ENCODE peak calls at places on chromosomes 7 and 10, in ten cellular contexts. F, Y, X, H, G, A, E, U, C and V are unnamed samples.

GRCh38 chr7:127556404-127556803 is 29.0 kb downstream of the GCC1 start:
- DNase-seq in H (no peak), A (no peak), F (no peak), E (no peak), X (no peak), U (no peak), Y (no peak), C (no peak), G (no peak), V (no peak)

GRCh38 chr7:7292085-7292484 is 109.7 kb downstream of the C1GALT1 start:
- DNase-seq in C (no peak), H (no peak), Y (no peak), F (no peak), U (no peak), A (no peak), X (no peak), G (no peak), E (no peak), V (no peak)

GRCh38 chr7:106781828-106782544 is 83.1 kb upstream of the PIK3CG start:
- DNase-seq in A (no peak), U (no peak), C (no peak), F (no peak), X (no peak), G (no peak), Y (no peak), E (no peak), H (no peak), V (no peak)

GRCh38 chr7:2953588-2954407 is 89.9 kb downstream of the CARD11 start:
- DNase-seq in Y (no peak), G (peak; percentile 4), H (no peak), A (no peak), F (no peak), U (no peak), C (no peak), X (no peak), E (no peak), V (no peak)

GRCh38 chr7:22858640-22859561 is 36.3 kb upstream of the TOMM7 start:
- DNase-seq in C (peak; percentile 61), G (no peak), F (no peak), A (peak; percentile 98), X (no peak), H (peak; percentile 92), Y (peak; percentile 85), U (no peak), E (peak; percentile 99), V (peak; percentile 95)

GRCh38 chr7:40720401-40720800 is 585.6 kb downstream of the SUGCT start:
- DNase-seq in E (peak; percentile 53), F (no peak), H (no peak), A (peak; percentile 68), X (no peak), U (no peak), G (no peak), C (no peak), Y (peak; percentile 34), V (no peak)

GRCh38 chr10:23171232-23171876 is 20.8 kb upstream of the PTF1A start:
- DNase-seq in A (peak; percentile 39), F (peak; percentile 87), H (peak; percentile 47), E (peak; percentile 38), C (no peak), G (no peak), Y (peak; percentile 35), U (no peak), X (no peak), V (no peak)

GRCh38 chr10:130138479-130138866 is 2.3 kb downstream of the GLRX3 start:
- DNase-seq in X (no peak), F (no peak), A (peak; percentile 96), G (no peak), Y (peak; percentile 84), H (peak; percentile 19), E (peak; percentile 25), C (peak; percentile 62), U (no peak), V (no peak)

DNA sequence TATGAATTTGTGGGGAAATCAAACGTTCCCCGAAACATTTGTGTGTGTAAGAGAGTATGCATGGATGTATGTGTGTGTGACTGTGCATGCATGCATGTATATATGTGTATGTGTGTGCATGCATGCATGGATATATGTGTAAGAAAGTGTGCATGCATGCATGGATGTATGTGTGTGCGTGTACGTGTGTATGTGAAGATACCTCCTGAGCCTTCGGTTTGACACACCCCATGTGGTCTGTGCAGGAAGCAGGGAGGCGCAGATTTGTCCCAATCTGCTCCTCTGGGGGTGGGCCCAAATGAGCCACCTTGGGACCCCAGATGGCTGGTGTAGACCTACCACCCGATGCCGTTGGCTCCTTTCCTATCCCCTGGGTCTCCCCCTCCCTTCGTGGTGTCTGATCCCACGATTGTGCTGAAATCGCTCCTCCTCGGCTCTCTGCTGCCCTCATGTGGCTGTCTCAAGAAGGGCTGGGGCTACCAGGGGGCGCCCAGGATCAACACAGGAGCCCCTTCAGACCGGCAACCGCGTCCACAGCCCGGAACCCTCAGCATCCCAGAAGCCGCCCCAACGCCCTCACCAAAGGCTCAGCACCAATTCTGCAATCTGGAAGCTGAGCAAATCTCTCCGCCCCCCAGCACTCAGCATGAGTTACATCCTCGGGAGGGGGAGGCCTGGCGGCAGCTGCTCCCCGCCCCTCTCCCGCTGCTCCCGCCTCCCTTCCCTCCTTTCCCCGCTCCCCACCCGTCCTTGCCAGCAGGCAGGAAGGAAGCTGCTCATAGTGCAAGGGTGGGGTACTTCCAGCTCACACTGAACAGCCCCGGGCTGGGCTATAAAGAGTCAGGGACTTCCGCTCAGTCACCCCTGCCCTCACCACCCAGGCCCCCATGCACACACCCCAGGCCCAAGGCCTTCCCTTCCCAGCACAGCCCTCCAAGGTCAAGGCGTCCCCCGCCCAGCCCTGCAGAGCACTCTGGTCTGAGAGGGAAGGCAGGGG is 2.3 kb upstream of the NOS3 start:
- DNase-seq in H (peak; percentile 53), Y (peak; percentile 37), X (peak; percentile 72), A (no peak), E (no peak), G (no peak), U (peak; percentile 72), C (peak; percentile 36), F (peak; percentile 91), V (no peak)
- TF ChIP-seq CTCF in H (peak; percentile 84), Y (peak; percentile 68), X (peak; percentile 97), A (peak; percentile 72), E (peak; percentile 83), G (peak; percentile 98), U (peak; percentile 87), C (peak; percentile 62), F (peak; percentile 91), V (peak; percentile 78)

GRCh38 chr10:93821051-93821772 is 63.5 kb downstream of the LGI1 start:
- DNase-seq in Y (peak; percentile 63), A (peak; percentile 20), U (no peak), E (peak; percentile 71), F (no peak), G (no peak), H (peak; percentile 63), X (no peak), C (peak; percentile 61), V (no peak)
- TF ChIP-seq CTCF in Y (peak; percentile 68), A (peak; percentile 52), U (no peak), E (peak; percentile 51), F (peak; percentile 50), G (no peak), H (peak; percentile 47), X (peak; percentile 46), C (peak; percentile 58), V (peak; percentile 32)

GRCh38 chr7:101990811-101991418 is 173.5 kb downstream of the CUX1 start:
- DNase-seq in Y (no peak), A (no peak), E (no peak), H (no peak), C (no peak), G (no peak), F (no peak), U (no peak), X (no peak), V (no peak)
- TF ChIP-seq CTCF in Y (no peak), A (no peak), E (no peak), H (no peak), C (no peak), G (no peak), F (no peak), U (no peak), X (no peak), V (no peak)

GRCh38 chr10:70533189-70533558 is 54.6 kb downstream of the PALD1 start:
- DNase-seq in G (no peak), H (no peak), X (no peak), F (no peak), Y (no peak), A (no peak), E (no peak), C (no peak), U (no peak), V (no peak)

GRCh38 chr10:70532554-70533188 is 54.1 kb downstream of the PALD1 start:
- DNase-seq in F (no peak), A (no peak), U (no peak), H (no peak), E (no peak), G (no peak), X (no peak), Y (no peak), C (no peak), V (no peak)

GRCh38 chr10:70536196-70536920 is 57.8 kb downstream of the PALD1 start:
- DNase-seq in X (no peak), A (no peak), H (no peak), C (no peak), G (no peak), U (no peak), F (no peak), Y (peak; percentile 70), E (no peak), V (no peak)

GRCh38 chr10:70535451-70535850 is 56.9 kb downstream of the PALD1 start:
- DNase-seq in Y (no peak), X (no peak), U (no peak), E (no peak), C (no peak), G (no peak), A (no peak), H (no peak), F (no peak), V (no peak)

DNA sequence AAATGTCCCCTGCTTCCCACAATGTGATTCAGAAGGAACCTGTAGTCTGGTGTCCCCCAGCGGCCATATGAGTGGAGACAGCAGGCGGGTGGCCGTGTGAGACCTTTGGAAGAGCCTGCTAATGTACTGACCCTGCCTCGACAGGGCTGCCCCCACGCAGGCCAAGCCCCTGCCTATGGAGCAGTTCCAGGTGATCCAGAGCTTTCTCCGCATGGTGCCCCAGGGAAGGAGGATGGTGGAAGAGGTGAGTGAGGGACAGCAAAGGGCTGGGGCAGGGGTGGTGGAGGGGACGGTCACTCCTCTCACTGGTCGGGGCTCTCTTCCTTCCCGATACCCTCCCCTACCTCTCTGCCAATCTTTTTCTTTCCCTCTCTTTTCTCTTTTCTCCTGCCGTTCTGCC is 55.7 kb downstream of the PALD1 start:
- DNase-seq in G (no peak), A (no peak), X (no peak), H (no peak), U (no peak), C (no peak), F (no peak), Y (no peak), E (no peak), V (no peak)
- TF ChIP-seq CTCF in G (no peak), A (no peak), X (no peak), H (no peak), U (no peak), C (no peak), F (no peak), Y (peak; percentile 29), E (no peak), V (no peak)